ENCODE peak calls at places on chromosomes 11 and 22, in six cellular contexts. N is PC-3, V is neuronal stem cell, U is GM23248, W is trophoblast cell, S is GM23338. L is an unnamed sample.
A peak's percentile ranks its signal among the peaks of the same experiment; 100 is the strongest.

GRCh38 chr22:47202819-47203553 is 440.5 kb downstream of the TBC1D22A start:
- DNase-seq in N (no peak), V (no peak), U (no peak), W (no peak), S (no peak), L (no peak)

GRCh38 chr11:108128772-108129171 is 7.4 kb downstream of the ACAT1 start:
- DNase-seq in N (no peak), V (no peak), U (no peak), W (no peak), S (no peak), L (no peak)

GRCh38 chr11:32864555-32864954 is 28.1 kb upstream of the QSER1 start:
- DNase-seq in N (no peak), V (no peak), U (no peak), W (no peak), S (no peak), L (no peak)

GRCh38 chr11:92964471-92964870 is 5.0 kb upstream of the MTNR1B start:
- DNase-seq in N (peak; percentile 41), V (no peak), U (peak; percentile 12), W (peak; percentile 84), S (no peak), L (peak; percentile 36)

GRCh38 chr22:32204856-32205722 is at the start of gene RFPL2:
- DNase-seq in N (no peak), V (peak; percentile 69), U (peak; percentile 5), W (peak; percentile 80), S (peak; percentile 92), L (no peak)

GRCh38 chr22:25097006-25097405 is 102.7 kb upstream of the CRYBB3 start:
- DNase-seq in N (no peak), V (no peak), U (no peak), W (peak; percentile 73), S (no peak), L (no peak)

GRCh38 chr11:130418210-130418609 is 10.2 kb downstream of the ADAMTS8 start:
- DNase-seq in N (no peak), V (no peak), U (no peak), W (no peak), S (no peak), L (no peak)

GRCh38 chr22:37022483-37023337 is 3.2 kb downstream of the MPST start:
- DNase-seq in N (no peak), V (no peak), U (no peak), W (no peak), S (no peak), L (no peak)

GRCh38 chr11:109421981-109422590 is at the start of gene C11orf87:
- DNase-seq in N (no peak), V (peak; percentile 17), U (peak; percentile 46), W (no peak), S (peak; percentile 77), L (no peak)

DNA sequence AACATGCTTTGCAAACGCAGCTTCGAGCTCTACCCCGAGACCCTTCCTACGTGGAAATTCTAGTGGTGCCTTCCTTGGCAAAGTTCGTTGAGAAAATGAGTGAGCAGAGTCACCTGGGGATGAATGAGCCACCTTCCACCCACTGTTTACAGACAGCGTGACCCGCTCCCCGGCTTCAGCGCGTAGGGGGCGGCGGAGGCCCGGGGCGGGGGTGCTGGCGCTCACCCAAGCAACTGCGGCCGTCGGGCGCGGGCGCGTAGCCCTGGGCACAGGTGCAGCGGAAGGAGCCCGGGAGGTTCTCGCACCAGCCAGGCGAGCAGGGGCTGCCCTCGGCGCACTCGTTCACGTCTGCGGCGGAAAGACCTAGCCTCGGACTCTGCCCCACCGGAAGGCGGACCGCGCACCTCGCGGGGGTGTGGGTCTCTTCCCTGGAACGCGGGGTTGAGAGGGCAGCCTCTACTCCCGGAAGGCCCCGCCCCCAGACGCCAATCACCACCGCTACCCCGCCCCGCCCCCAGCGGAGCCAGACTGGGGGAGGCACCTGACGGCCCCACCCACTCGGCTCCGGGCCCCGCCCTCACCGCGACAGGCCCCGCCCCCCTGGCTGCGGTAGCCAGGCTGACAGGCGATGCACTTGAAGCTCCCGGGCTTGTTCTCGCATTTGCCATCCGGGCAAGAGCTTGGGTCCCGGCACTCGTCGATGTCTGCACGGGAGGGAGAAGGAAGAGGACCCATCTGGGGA is 11.8 kb downstream of the LTBP3 start:
- DNase-seq in N (peak; percentile 94), V (peak; percentile 84), U (no peak), W (peak; percentile 77), S (peak; percentile 95), L (no peak)
- H3K4me3 ChIP-seq in N (peak overlapping the region; percentile 69), V (peak overlapping the region; percentile 82), U (no peak overlapping the region), W (peak overlapping the region; percentile 19), S (peak overlapping the region; percentile 68), L (no peak overlapping the region)

GRCh38 chr11:102144357-102145342 is 34.4 kb downstream of the YAP1 start:
- DNase-seq in N (peak; percentile 55), V (peak; percentile 48), U (peak; percentile 70), W (no peak), S (no peak), L (no peak)
- H3K27ac ChIP-seq in N (no peak overlapping the region), V (no peak overlapping the region), U (peak overlapping the region; percentile 76), W (no peak overlapping the region), S (no peak overlapping the region), L (peak overlapping the region; percentile 18)

DNA sequence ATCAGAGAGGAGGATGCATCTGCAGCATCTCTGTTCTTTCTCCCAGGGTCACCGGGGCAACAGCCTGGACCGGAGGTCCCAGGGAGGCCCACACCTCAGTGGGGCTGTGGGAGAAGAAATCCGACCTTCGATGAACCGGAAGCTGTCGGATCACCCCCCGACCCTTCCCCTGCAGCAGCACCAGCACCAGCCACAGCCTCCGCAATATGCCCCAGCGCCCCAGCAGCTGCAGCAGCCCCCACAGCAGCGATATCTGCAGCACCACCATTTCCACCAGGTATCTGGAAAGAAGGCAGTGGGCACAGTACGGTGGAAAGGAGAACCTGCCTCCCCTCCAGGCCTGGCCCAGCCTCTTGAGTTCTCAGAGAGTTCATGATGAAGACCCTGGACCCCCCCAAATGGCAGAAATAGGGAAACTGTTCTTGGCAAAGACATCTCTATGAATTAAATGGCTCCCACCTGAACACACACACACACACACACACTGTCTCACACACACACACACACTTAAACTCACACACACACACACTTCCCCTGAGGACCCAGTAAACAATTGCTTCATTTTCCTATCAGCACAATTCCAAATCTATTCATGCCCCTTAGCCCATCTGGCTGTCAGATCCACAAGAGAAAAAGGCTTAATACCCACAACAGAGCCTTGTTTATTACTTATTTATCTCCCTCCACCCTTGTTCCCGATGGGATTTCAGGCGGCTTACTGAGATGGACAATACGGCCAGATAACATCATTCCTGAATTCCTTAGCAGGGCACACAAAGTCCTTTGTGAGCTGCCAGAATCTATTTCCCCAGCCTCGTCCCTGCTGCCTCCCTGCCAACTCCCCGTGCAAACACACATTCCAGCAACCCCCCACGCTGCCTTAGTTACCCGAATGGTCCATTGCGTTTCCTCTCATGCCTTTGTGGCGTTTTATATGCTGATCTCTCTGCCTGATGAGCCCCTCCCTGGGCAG is 8.1 kb downstream of the TMA7B start:
- DNase-seq in N (no peak), V (peak; percentile 41), U (peak; percentile 9), W (no peak), S (peak; percentile 23), L (no peak)
- H2AFZ ChIP-seq in N (no peak overlapping the region), V (no peak overlapping the region), U (no peak overlapping the region), W (no peak overlapping the region), S (no peak overlapping the region), L (no peak overlapping the region)

DNA sequence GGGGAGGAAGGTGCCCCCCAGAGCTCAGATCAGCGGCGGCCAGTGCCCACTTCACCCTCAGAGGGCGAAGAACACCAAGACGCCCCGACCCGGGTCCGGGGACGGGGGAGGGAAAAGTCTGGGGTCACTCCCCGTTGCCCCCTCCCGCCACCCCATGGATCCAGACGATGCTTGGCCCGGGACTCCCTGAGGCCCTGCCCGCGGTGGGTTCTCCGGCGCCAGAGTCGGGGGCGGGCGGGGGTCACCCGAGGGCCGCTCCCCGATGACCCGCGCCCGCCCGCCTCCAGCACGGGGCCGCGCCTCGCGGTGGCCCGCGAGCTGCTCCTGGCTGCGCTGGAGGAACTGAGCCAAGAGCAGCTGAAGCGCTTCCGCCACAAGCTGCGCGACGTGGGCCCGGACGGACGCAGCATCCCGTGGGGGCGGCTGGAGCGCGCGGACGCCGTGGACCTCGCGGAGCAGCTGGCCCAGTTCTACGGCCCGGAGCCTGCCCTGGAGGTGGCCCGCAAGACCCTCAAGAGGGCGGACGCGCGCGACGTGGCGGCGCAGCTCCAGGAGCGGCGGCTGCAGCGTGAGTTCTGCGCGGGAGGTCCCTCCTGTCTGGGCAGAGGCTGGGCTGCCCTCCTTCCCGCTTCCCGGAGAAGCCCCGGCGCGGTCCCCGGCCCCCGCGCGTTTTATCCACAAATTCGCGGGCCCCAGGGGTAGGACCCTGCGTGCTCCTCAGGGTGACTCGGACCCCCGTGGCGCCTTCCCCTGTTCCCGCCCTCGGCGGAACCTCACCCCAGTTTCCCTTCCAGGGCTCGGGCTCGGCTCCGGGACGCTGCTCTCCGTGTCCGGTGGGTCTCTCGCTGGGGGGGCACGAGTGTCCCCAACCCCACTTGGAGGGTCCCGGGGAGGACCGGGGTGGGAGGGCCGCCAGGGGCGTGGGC is 1.1 kb downstream of the NLRP6 start:
- DNase-seq in N (no peak), V (no peak), U (no peak), W (no peak), S (no peak), L (no peak)
- H3K4me3 ChIP-seq in N (no peak overlapping the region), V (no peak overlapping the region), U (no peak overlapping the region), W (no peak overlapping the region), S (peak overlapping the region; percentile 51), L (no peak overlapping the region)

DNA sequence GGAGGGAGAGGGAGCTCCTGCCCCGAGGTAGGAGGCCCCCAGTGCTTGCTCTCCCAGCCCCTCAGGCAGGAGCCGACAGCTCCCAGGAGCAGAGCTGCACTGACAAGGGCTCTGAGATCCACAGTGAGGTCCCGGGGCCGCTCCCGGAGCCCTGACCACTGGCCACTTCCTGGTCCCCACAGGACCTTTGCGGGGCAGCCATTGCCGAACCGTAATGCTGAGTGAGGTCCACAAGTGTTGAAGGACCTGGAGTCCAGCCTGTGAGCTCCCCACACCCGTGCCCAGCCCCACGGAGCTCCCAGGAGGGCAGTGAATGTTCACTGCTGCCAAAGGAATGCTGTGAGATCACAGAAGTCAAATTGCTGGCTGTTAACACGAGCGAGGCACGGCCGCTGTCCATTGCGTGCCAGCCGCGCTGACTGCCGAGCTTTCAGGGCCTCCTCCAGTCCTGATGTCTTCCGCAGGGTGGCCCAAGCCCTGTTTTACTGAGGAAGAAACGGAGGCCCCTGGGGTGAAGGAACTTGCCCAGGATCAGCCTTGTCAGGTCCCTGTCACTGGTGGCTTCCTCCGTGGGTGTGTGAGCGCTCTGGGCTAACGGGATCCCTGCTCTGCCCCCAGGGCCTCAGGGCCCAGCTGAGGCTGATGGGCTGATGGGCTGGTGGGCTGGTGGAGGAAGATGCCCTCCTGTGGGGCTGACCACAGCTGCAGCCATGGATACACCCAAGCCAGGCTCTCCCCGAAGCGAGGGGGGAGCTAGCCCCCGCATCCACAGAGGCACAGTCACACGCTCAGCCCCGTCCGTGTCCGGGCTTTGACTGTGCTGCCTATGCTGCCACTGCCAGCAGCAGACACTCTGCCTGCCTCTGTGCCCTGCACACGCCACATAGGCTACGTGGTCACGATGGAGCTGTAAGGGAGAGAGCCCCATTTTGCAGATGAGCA is 70.8 kb downstream of the WNT7B start:
- DNase-seq in N (no peak), V (no peak), U (peak; percentile 91), W (no peak), S (no peak), L (no peak)
- H3K27ac ChIP-seq in N (no peak overlapping the region), V (peak overlapping the region; percentile 81), U (no peak overlapping the region), W (no peak overlapping the region), S (no peak overlapping the region), L (no peak overlapping the region)

GRCh38 chr11:103878646-103879045 is 157.8 kb upstream of the DDI1 start:
- DNase-seq in N (no peak), V (no peak), U (no peak), W (no peak), S (no peak), L (no peak)
- H2AFZ ChIP-seq in N (no peak overlapping the region), V (no peak overlapping the region), U (no peak overlapping the region), W (no peak overlapping the region), S (no peak overlapping the region), L (no peak overlapping the region)

GRCh38 chr11:34250732-34251639 is 106.8 kb downstream of the ABTB2 start:
- DNase-seq in N (peak; percentile 91), V (no peak), U (peak; percentile 80), W (peak; percentile 50), S (peak; percentile 53), L (peak; percentile 81)
- H3K4me3 ChIP-seq in N (no peak overlapping the region), V (no peak overlapping the region), U (peak overlapping the region; percentile 60), W (no peak overlapping the region), S (no peak overlapping the region), L (no peak overlapping the region)

L was measured in PC-9.